ENCODE peak calls at places on chromosomes 5 and 9, in six cellular contexts. F, E, X, D, U and C are unnamed samples. For H3K27me3, the result is how much of the 10 kb centered on the place peaks cover.

GRCh38 chr5:75050415-75050814 is 1.9 kb downstream of the GCNT4 start:
- DNase-seq in F (no peak), E (peak), X (no peak), D (no peak), U (no peak), C (no peak)

GRCh38 chr5:141634720-141635119 is 1.9 kb downstream of the HDAC3 start:
- DNase-seq in F (no peak), E (no peak), X (no peak), D (no peak), U (no peak), C (no peak)

GRCh38 chr5:58711965-58712364 is 129.1 kb downstream of the RAB3C start:
- DNase-seq in F (no peak), E (no peak), X (no peak), D (no peak), U (no peak), C (no peak)

GRCh38 chr5:176596069-176596656 is 13.8 kb downstream of the GPRIN1 start:
- DNase-seq in F (no peak), E (no peak), X (no peak), D (no peak), U (no peak), C (no peak)

GRCh38 chr9:34272146-34272545 is 56.9 kb downstream of the KIF24 start:
- DNase-seq in F (no peak), E (no peak), X (no peak), D (no peak), U (no peak), C (no peak)

GRCh38 chr5:115869256-115869655 is 27.5 kb downstream of the AP3S1 start:
- DNase-seq in F (no peak), E (no peak), X (no peak), D (no peak), U (no peak), C (no peak)

GRCh38 chr9:13823021-13823420 is 490.9 kb downstream of the NFIB start:
- DNase-seq in F (no peak), E (no peak), X (no peak), D (no peak), U (no peak), C (no peak)

GRCh38 chr9:126522957-126523356 is 90.8 kb upstream of the LMX1B start:
- DNase-seq in F (no peak), E (peak), X (no peak), D (no peak), U (no peak), C (no peak)

GRCh38 chr5:149439899-149440655 is 61.0 kb upstream of the IL17B start:
- DNase-seq in F (no peak), E (peak), X (no peak), D (no peak), U (peak), C (no peak)

GRCh38 chr9:131279196-131279926 is 3.1 kb upstream of the FAM78A start:
- DNase-seq in F (peak), E (no peak), X (no peak), D (no peak), U (no peak), C (no peak)

GRCh38 chr5:179304871-179305270 is 40.4 kb downstream of the ADAMTS2 start:
- DNase-seq in F (no peak), E (no peak), X (no peak), D (no peak), U (no peak), C (no peak)

GRCh38 chr5:116476903-116477537 is 97.6 kb downstream of the SEMA6A start:
- DNase-seq in F (no peak), E (no peak), X (no peak), D (no peak), U (no peak), C (no peak)

GRCh38 chr9:4077499-4078102 is 222.3 kb downstream of the GLIS3 start:
- DNase-seq in F (peak), E (peak), X (peak), D (peak), U (peak), C (peak)

GRCh38 chr5:135072357-135073247 is 38.6 kb upstream of the PITX1 start:
- DNase-seq in F (peak), E (no peak), X (no peak), D (no peak), U (no peak), C (no peak)

GRCh38 chr5:169258372-169259000 is 42.5 kb downstream of the SLIT3 start:
- DNase-seq in F (no peak), E (no peak), X (no peak), D (no peak), U (no peak), C (no peak)

GRCh38 chr5:69276422-69277174 is 41.9 kb downstream of the CDK7 start:
- DNase-seq in F (no peak), E (no peak), X (no peak), D (no peak), U (no peak), C (no peak)

GRCh38 chr9:89768650-89769071 is 163.8 kb downstream of the GADD45G start:
- DNase-seq in F (peak), E (no peak), X (no peak), D (no peak), U (no peak), C (no peak)

GRCh38 chr5:112974901-112975300 is 1.7 kb upstream of the DCP2 start:
- DNase-seq in F (no peak), E (no peak), X (no peak), D (no peak), U (no peak), C (no peak)

GRCh38 chr5:39284552-39284951 is 65.2 kb upstream of the FYB1 start:
- DNase-seq in F (no peak), E (no peak), X (no peak), D (no peak), U (no peak), C (no peak)

GRCh38 chr9:101705135-101705661 is 33.2 kb downstream of the GRIN3A start:
- DNase-seq in F (peak), E (peak), X (peak), D (no peak), U (no peak), C (peak)

GRCh38 chr9:72133365-72134035 is 15.7 kb upstream of the GDA start:
- DNase-seq in F (no peak), E (no peak), X (no peak), D (no peak), U (no peak), C (no peak)

GRCh38 chr5:115735108-115735998 is 81.1 kb downstream of the CDO1 start:
- DNase-seq in F (no peak), E (no peak), X (no peak), D (no peak), U (no peak), C (peak)

GRCh38 chr5:170501361-170501760 is 2.5 kb upstream of the KCNIP1 start:
- DNase-seq in F (no peak), E (no peak), X (no peak), D (no peak), U (no peak), C (no peak)
- H3K27me3 ChIP-seq in F (under half), E (half or more), X (under half), D (under half), U (under half), C (under half)

DNA sequence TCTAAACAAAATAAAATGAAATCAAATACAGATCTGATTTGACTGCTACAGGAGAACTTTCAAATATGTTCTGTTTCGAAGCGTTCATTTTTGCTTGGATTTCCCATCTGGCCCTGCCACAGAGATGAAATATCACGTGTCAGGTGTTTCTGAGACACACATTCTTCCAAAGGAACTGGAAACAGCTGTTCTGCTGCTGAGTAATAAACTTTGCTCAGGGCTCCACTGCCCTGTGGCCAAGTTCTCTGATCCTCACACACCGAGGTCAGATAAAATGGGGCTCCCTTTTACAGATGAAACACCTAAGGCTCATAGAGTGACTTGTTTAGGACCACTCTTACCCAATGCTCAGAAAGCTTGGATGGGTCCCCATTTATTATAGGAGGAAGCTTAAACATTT is 42.5 kb downstream of the FRMPD1 start:
- DNase-seq in F (no peak), E (no peak), X (no peak), D (no peak), U (no peak), C (no peak)
- H3K27me3 ChIP-seq in F (under half), E (under half), X (under half), D (under half), U (under half), C (under half)

DNA sequence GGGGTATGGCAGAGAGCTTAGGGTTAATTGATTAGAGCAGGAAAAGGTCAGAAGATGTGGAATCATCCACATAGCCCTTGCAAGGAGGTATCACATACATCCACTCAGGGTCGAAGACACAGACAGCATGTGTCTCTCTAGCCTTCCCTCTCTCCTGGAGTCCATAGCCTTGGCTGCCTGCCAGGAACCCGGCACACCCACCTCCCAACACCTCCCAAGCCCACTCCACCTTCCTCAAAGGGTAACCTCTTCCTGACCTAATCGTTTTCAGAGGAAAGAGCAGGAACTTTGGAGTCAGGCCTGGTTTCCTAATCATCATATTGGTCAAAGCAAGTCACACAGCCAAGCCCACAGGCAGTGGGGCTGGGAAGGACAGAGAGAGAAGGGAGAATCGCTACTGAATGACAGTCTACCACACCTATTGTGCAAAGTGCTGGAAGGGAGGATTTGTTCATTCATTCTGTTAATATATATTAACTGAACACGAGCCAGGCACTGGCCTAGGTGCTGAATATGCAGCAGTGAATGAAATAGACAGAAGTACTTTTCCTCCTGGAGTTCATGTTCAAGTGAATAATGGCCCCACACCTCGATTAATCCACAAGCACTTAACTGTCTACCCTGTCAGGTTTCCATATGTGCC is 107.7 kb downstream of the KCNIP1 start:
- DNase-seq in F (no peak), E (no peak), X (no peak), D (no peak), U (no peak), C (no peak)
- H3K27me3 ChIP-seq in F (under half), E (under half), X (under half), D (under half), U (under half), C (under half)

DNA sequence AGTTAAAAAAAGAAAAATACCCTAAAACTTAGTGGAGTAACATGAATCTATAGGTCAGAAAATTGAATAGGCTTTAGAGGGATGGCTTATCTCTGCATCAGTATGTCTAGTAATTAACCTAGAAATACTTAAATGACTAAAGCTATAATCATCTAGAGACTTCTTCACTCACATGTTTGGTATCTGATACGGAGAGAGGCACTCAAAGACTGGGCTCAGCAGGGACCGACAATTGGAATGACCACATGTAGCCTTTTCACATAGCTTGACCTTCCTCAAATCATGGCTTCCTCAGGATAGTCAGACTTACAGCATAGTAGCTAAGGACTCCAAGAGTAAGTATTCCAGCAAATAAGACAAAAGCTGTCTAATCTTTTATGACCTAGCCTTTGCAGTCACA is 105.3 kb upstream of the RORB start:
- DNase-seq in F (no peak), E (no peak), X (no peak), D (no peak), U (no peak), C (no peak)
- H3K27me3 ChIP-seq in F (under half), E (under half), X (under half), D (under half), U (under half), C (under half)

GRCh38 chr9:129666575-129666974 is 1.1 kb downstream of the PRRX2 start:
- DNase-seq in F (no peak), E (no peak), X (no peak), D (no peak), U (no peak), C (no peak)
- H3K27me3 ChIP-seq in F (under half), E (under half), X (under half), D (under half), U (under half), C (under half)

GRCh38 chr5:7190727-7191126 is 205.2 kb upstream of the ADCY2 start:
- DNase-seq in F (no peak), E (no peak), X (no peak), D (no peak), U (no peak), C (no peak)
- H3K27me3 ChIP-seq in F (under half), E (under half), X (under half), D (under half), U (under half), C (under half)

DNA sequence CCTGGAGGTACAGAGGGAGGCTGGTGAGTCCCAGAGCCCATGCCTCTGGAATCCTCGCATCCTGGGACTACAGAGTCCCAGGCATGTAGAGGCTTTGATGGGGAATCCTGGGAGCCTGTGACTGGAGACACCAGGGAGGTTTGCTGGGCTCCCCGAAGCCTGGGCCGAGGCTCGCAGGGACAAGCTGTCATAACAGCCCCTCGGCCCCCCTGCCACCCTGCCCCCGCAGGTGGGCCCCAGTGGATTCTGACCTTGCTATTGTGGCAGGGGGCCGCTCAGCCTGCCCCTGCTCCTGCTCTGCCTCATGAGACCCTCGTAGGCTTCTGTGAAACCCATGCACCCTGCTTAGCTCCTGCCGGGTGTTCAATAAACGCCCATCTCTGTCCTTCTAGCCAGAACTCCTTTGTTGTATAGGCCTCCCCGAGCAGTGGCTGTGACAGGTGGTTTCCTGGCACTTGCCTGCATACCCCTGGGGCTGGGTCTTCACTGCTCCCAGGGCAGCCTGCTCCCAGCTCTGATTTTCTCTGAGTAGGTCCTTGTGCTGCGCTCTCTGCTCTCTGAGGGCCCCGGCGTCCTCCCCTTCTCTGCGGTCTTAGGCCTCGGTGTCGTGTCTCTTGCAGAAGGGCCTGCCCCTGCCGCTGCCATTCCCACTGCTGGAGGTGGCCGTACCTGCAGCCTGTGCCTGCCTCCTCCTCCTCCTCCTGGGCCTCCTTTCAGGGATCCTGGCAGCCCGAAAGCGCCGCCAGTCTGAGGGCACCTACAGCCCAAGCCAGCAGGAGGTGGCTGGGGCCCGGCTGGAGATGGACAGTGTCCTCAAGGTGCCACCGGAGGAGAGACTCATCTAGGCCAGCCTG is 20.4 kb downstream of the CRB2 start:
- DNase-seq in F (no peak), E (no peak), X (no peak), D (no peak), U (no peak), C (no peak)
- H3K27me3 ChIP-seq in F (under half), E (under half), X (under half), D (under half), U (under half), C (under half)

DNA sequence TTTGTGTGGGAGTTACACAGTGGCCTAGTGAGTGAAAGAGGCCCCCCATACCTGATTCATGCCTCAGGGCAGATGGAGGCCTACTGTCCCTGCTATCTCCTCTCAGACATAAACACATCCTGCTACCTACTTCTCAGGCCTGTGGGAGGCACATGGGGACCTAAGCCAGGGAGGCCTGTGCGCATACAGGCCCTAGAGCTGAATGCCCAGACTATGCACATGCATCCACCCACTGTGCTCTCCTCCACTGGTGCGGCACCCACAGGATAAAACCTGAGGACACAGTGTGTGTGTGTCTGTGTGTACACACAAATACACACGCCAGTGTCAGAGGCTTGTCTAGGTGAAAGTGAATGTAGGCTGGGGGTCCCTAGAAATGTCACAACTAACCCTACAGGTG is 1.4 kb downstream of the PAX5 start:
- DNase-seq in F (no peak), E (no peak), X (no peak), D (peak), U (no peak), C (no peak)
- H3K27me3 ChIP-seq in F (half or more), E (under half), X (half or more), D (under half), U (under half), C (half or more)

GRCh38 chr5:151903243-151903653 is 21.4 kb downstream of the GLRA1 start:
- DNase-seq in F (no peak), E (no peak), X (no peak), D (no peak), U (no peak), C (no peak)

GRCh38 chr5:151902215-151902614 is 22.4 kb downstream of the GLRA1 start:
- DNase-seq in F (no peak), E (no peak), X (no peak), D (no peak), U (no peak), C (no peak)

GRCh38 chr5:151901611-151902010 is 23.0 kb downstream of the GLRA1 start:
- DNase-seq in F (no peak), E (no peak), X (no peak), D (no peak), U (no peak), C (no peak)

GRCh38 chr5:151899400-151899799 is 25.3 kb downstream of the GLRA1 start:
- DNase-seq in F (no peak), E (no peak), X (no peak), D (no peak), U (no peak), C (no peak)

DNA sequence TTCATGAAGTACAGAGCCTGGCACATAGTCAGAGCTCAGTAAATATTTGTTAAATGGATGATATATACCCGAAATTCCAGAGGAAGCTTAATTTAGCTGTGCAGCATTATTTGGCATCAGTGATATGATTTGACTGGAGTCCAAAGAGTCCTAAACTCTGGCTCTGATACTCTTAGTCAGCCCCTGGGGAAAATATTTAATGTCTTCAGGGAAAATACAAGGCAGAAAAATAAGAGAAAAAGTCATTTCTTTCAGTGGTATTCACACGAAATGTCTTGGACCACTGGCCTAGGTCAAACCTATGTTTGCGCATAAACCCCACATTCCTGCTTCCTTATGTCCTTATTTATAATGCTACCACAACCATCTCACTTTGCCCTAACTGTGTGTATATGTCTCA is 23.8 kb downstream of the GLRA1 start:
- DNase-seq in F (no peak), E (no peak), X (no peak), D (no peak), U (no peak), C (no peak)
- H3K27me3 ChIP-seq in F (under half), E (under half), X (under half), D (under half), U (under half), C (under half)

DNA sequence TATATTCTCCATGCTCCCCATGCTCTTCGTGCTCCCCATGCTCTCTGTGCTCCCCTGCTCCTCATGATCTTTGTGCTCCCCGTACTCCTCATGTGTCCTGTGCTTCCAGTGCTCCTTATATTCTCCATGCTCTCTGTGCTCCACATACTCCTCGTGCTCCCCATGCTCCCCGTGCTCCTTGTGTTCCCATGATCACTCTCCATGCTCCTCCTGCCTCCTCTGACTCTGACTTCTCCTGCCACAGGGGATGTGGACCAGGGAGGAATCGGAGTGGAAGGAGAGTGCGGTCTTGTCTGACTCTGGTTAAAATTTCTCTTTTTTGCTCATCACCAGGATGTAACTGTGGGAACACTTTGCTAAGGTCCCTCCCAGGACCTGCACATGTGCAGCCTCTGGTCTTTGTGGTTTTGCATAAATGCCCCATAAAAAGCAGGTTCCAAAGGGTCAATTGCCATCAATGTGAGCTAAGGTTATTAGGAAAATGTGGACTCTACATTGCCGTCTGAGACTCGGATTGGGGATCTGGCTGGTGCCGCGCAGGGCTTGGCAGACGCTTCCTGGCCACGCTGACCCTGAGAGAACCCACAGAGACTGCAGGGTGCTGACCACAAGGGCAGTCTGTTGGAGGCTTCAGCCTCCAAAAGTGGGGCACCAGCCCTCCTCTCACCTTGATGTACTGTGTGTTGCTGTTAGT is 52.5 kb downstream of the TRIP13 start:
- DNase-seq in F (no peak), E (no peak), X (no peak), D (no peak), U (no peak), C (no peak)
- H3K27me3 ChIP-seq in F (under half), E (under half), X (under half), D (under half), U (under half), C (under half)